ENCODE peak calls at places on chromosomes 6 and 20, in five cellular contexts. S is GM12891, Q is sigmoid colon, I is HepG2, K is stomach. A is an unnamed sample.

GRCh38 chr20:8132632-8133587 is 844 bp downstream of the PLCB1 start:
- DNase-seq in S (no peak), I (no peak), Q (peak; percentile 83), K (peak; percentile 46), A (no peak)

GRCh38 chr20:63580796-63581461 is 6.9 kb upstream of the HELZ2 start:
- DNase-seq in I (peak; percentile 78), Q (peak; percentile 57), K (peak; percentile 53), S (peak; percentile 78), A (no peak)

GRCh38 chr6:42777126-42777822 is 4.6 kb upstream of the BICRAL start:
- DNase-seq in Q (no peak), K (no peak), S (no peak), I (peak; percentile 53), A (no peak)

GRCh38 chr6:31328355-31328960 is 28.5 kb downstream of the HLA-B start:
- DNase-seq in S (no peak), K (no peak), I (no peak), Q (no peak), A (no peak)

GRCh38 chr6:30508890-30509736 is 19.8 kb downstream of the HLA-E start:
- DNase-seq in K (no peak), I (no peak), Q (no peak), S (no peak), A (no peak)

GRCh38 chr6:108619431-108620197 is 58.9 kb downstream of the FOXO3 start:
- DNase-seq in Q (no peak), K (no peak), S (no peak), I (no peak), A (no peak)

GRCh38 chr20:2798814-2799213 is 1.6 kb downstream of the CPXM1 start:
- DNase-seq in Q (no peak), I (no peak), S (no peak), K (no peak), A (no peak)

GRCh38 chr6:130587778-130588520 is 222.1 kb downstream of the TMEM200A start:
- DNase-seq in S (no peak), Q (no peak), K (no peak), I (no peak), A (no peak)

GRCh38 chr20:36527331-36528125 is 13.8 kb upstream of the MYL9 start:
- DNase-seq in I (no peak), Q (peak; percentile 89), K (no peak), S (no peak), A (no peak)

GRCh38 chr20:50308513-50309279 is 118.1 kb downstream of the CEBPB start:
- DNase-seq in K (peak; percentile 80), S (no peak), I (peak; percentile 96), Q (peak; percentile 99), A (peak; percentile 75)

GRCh38 chr6:14748679-14749078 is 497.2 kb upstream of the JARID2 start:
- DNase-seq in S (no peak), K (no peak), Q (no peak), I (no peak), A (no peak)

GRCh38 chr6:38155144-38155543 is 335.6 kb downstream of the ZFAND3 start:
- DNase-seq in I (peak; percentile 63), K (no peak), Q (no peak), S (no peak), A (no peak)

DNA sequence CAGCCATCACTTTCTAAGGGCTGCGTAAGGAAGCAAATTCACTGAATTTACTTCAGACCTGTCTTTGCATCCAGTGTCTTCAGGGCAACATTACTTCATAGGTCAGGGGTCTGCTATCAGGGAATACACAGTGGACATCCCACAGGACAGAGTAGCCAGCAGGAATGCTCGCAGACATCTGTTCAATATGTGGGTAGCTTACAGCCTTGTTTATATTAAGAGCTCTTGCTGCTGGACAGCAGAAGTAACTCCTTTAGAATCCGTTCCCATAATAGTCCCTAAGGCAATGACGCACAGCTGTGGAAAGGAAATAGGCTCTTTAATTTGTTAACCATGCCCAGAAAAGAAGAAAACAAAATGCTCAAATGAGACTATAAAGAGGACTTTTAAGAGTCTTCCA is 198.7 kb downstream of the MOXD1 start:
- DNase-seq in S (no peak), Q (peak; percentile 69), K (no peak), I (no peak), A (no peak)
- TF ChIP-seq POLR2AphosphoS5 in S (no peak), Q (no peak), K (peak; percentile 42), I (no peak), A (no peak)

GRCh38 chr6:170085475-170086401 is 205.1 kb downstream of the DLL1 start:
- DNase-seq in S (no peak), K (peak; percentile 25), Q (peak; percentile 86), I (no peak), A (no peak)
- TF ChIP-seq POLR2AphosphoS5 in S (no peak), K (no peak), Q (peak; percentile 53), I (no peak), A (no peak)

GRCh38 chr6:89993411-89993810 is 99.1 kb downstream of the GJA10 start:
- DNase-seq in S (no peak), Q (no peak), I (no peak), K (no peak), A (no peak)
- TF ChIP-seq POLR2AphosphoS5 in S (no peak), Q (no peak), I (no peak), K (no peak), A (no peak)

GRCh38 chr6:97095466-97095865 is 170.9 kb downstream of the KLHL32 start:
- DNase-seq in K (no peak), I (no peak), Q (no peak), S (no peak), A (no peak)
- TF ChIP-seq POLR2AphosphoS5 in K (no peak), I (no peak), Q (no peak), S (no peak), A (no peak)

DNA sequence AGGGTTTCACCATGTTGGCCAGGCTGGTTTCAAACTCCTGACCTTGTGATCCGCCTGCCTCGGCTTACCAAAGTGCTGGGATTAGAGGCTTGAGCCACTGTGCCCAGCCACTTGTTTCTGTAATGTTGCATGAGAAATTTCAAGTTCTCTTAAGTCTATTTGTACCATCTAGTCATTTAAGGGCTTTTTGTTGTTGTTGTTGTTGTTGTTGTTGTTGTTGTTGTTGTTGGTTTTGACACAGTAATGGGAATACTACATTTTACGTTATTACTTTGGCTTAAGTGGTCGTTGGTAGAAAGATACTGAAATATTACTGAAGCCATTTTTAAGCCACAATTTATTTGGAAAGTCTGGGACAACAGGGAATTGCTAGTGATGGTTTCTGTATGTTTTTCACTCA is 52.0 kb downstream of the CSE1L start:
- DNase-seq in I (no peak), S (no peak), Q (no peak), K (no peak), A (no peak)
- TF ChIP-seq POLR2AphosphoS5 in I (no peak), S (no peak), Q (no peak), K (no peak), A (no peak)

DNA sequence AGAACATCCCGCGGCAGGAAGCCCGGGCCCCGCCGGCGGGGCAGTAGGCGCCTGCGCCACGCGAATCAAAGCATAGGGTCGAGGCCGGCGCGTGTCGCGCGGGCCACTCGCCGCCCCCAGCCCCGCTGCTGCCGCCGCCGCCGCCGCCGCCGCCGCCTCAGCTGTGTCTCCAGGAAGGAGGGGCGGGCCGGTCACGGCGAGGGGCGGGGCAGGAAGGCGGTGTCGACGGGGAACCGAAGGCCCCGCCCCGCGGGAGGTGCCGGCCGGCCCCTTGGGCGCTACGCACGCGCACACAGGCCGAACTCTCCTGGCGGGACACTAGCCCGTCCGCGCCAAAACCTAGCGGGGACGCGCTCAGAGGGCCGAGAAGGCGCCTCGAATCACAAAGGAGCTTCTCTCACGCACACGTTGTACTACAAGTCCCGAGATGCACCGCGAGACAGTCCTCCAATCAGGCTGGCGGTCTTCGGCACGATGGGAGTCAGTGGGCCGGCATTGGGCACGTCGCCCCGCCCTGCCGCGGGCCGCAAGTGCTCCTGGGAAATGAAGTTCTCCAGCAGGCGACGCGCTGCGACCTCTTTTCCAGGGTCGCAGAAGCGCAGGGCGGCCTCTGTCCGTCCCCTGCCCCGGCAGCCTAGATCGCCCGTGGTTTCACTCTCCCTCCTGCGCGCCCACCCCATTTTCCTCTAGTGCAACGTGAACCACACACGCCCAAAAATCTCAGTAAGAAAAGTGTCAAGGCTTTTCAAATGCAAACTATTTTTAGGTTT is at the start of gene RALGAPA2:
- DNase-seq in K (peak; percentile 97), I (peak; percentile 100), S (peak; percentile 86), Q (peak; percentile 99), A (peak; percentile 99)
- TF ChIP-seq POLR2AphosphoS5 in K (peak; percentile 65), I (peak; percentile 92), S (no peak), Q (peak; percentile 13), A (no peak)